ENCODE peak calls at places on chromosomes 1 and 21, in six cellular contexts. G is NCI-H1930; Y is Right ventricle myocardium superior; V is skeletal muscle cell; D is iPS-NIHi11; S is activated naive CD8-positive, alpha-beta T cell treated with anti-CD3 and anti-CD28 coated beads, Interleukin-2, amount 50 U/mL, for 24 hours. Q is an unnamed sample.

GRCh38 chr1:198601936-198602889 is 36.6 kb upstream of the PTPRC start:
- DNase-seq in S (no peak), D (no peak), G (no peak), Y (no peak), V (no peak), Q (no peak)

GRCh38 chr1:185917646-185918045 is 183.5 kb downstream of the HMCN1 start:
- DNase-seq in S (no peak), D (peak; percentile 65), G (no peak), Y (no peak), V (peak; percentile 31), Q (peak; percentile 82)

GRCh38 chr1:115807723-115808122 is 33.2 kb downstream of the NHLH2 start:
- DNase-seq in D (peak; percentile 77), G (peak; percentile 53), S (peak; percentile 42), Y (no peak), V (peak; percentile 36), Q (peak; percentile 82)

GRCh38 chr1:36570016-36570415 is 87.3 kb upstream of the CSF3R start:
- DNase-seq in G (no peak), V (no peak), Y (no peak), D (no peak), S (no peak), Q (no peak)

GRCh38 chr1:3714284-3714741 is 37.9 kb upstream of the CCDC27 start:
- DNase-seq in Y (peak; percentile 69), S (no peak), D (no peak), G (no peak), V (no peak), Q (no peak)

GRCh38 chr1:201299968-201300367 is 16.7 kb downstream of the PKP1 start:
- DNase-seq in S (no peak), V (no peak), D (no peak), Y (peak; percentile 60), G (no peak), Q (peak; percentile 21)

GRCh38 chr1:10753279-10753678 is 43.2 kb downstream of the CASZ1 start:
- DNase-seq in V (no peak), G (no peak), Y (no peak), S (no peak), D (peak; percentile 66), Q (no peak)

GRCh38 chr1:150221552-150221951 is 14.4 kb downstream of the ANP32E start:
- DNase-seq in S (no peak), Y (no peak), V (no peak), G (no peak), D (no peak), Q (peak; percentile 53)

GRCh38 chr1:211591980-211592493 is 13.1 kb upstream of the SLC30A1 start:
- DNase-seq in S (no peak), Y (no peak), D (no peak), G (no peak), V (peak; percentile 49), Q (peak; percentile 89)

GRCh38 chr1:184813528-184814089 is 59.0 kb upstream of the EDEM3 start:
- DNase-seq in V (no peak), S (no peak), G (no peak), Y (no peak), D (no peak), Q (no peak)

GRCh38 chr1:55980574-55980973 is 598.8 kb downstream of the PLPP3 start:
- DNase-seq in G (no peak), D (no peak), Y (no peak), V (no peak), S (no peak), Q (peak; percentile 32)

GRCh38 chr1:50735443-50735842 is 224.6 kb downstream of the FAF1 start:
- DNase-seq in V (no peak), D (peak; percentile 15), G (no peak), S (no peak), Y (no peak), Q (peak; percentile 56)

GRCh38 chr1:204431310-204432184 is 19.9 kb upstream of the PPP1R15B start:
- DNase-seq in S (peak; percentile 85), Y (peak; percentile 90), V (no peak), D (peak; percentile 87), G (peak; percentile 53), Q (peak; percentile 90)

GRCh38 chr1:214747050-214747615 is 144.1 kb downstream of the CENPF start:
- DNase-seq in V (no peak), Y (no peak), S (no peak), D (no peak), G (no peak), Q (no peak)

GRCh38 chr1:195376190-195376589 is 1232.0 kb downstream of the KCNT2 start:
- DNase-seq in S (no peak), D (no peak), G (no peak), V (no peak), Y (no peak), Q (no peak)

GRCh38 chr1:14538335-14538734 is 60.1 kb upstream of the KAZN start:
- DNase-seq in S (no peak), D (no peak), G (no peak), V (no peak), Y (no peak), Q (no peak)

GRCh38 chr1:229374485-229374884 is 31.6 kb upstream of the CCSAP start:
- DNase-seq in D (no peak), Y (no peak), G (no peak), S (no peak), V (no peak), Q (no peak)

GRCh38 chr1:33682371-33682770 is 181.5 kb upstream of the HMGB4 start:
- DNase-seq in D (no peak), V (no peak), S (no peak), Y (no peak), G (no peak), Q (no peak)

GRCh38 chr21:26499475-26499874 is 73.6 kb downstream of the CYYR1 start:
- DNase-seq in D (no peak), V (no peak), G (no peak), Y (no peak), S (no peak), Q (no peak)

GRCh38 chr1:107122241-107122640 is 18.6 kb upstream of the NTNG1 start:
- DNase-seq in V (no peak), Y (no peak), S (no peak), D (no peak), G (no peak), Q (no peak)

GRCh38 chr21:46149205-46149901 is 6.0 kb downstream of the FTCD start:
- DNase-seq in D (no peak), S (no peak), Y (peak; percentile 26), G (no peak), V (no peak), Q (no peak)

GRCh38 chr1:23825762-23826522 is 713 bp upstream of the HMGCL start:
- DNase-seq in D (no peak), S (no peak), V (no peak), Y (no peak), G (no peak), Q (no peak)

GRCh38 chr21:41616063-41616591 is 108.2 kb upstream of the TMPRSS2 start:
- DNase-seq in V (peak; percentile 77), G (no peak), S (no peak), D (no peak), Y (no peak), Q (peak; percentile 80)

GRCh38 chr1:94883688-94884087 is 43.2 kb downstream of the CNN3 start:
- DNase-seq in Y (no peak), S (peak; percentile 7), D (no peak), G (no peak), V (no peak), Q (peak; percentile 50)

GRCh38 chr1:242023805-242024204 is 24.9 kb upstream of the MAP1LC3C start:
- DNase-seq in Y (no peak), S (no peak), V (no peak), D (no peak), G (no peak), Q (no peak)

GRCh38 chr1:226674892-226675719 is 64.0 kb downstream of the ITPKB start:
- DNase-seq in S (peak; percentile 75), Y (peak; percentile 74), G (no peak), D (no peak), V (no peak), Q (no peak)